ENCODE peak calls at places on chromosomes 7 and 10, in five cellular contexts. P is mammary epithelial cell; B is stimulated activated CD4-positive, alpha-beta T cell treated with anti-CD3 and anti-CD28 coated beads, Interleukin-4, amount 100 ng/mL, for 4 hours; H is T-helper 1 cell; V is NCI-H460. Y is an unnamed sample.

GRCh38 chr10:70053212-70053895 is 708 bp downstream of the MACROH2A2 start:
- DNase-seq in P (peak), B (peak), H (no peak), V (no peak), Y (no peak)

GRCh38 chr10:117164878-117165556 is 26.9 kb upstream of the VAX1 start:
- DNase-seq in P (no peak), B (no peak), H (no peak), V (no peak), Y (no peak)

GRCh38 chr7:69246758-69247157 is 351.5 kb upstream of the AUTS2 start:
- DNase-seq in P (no peak), B (no peak), H (no peak), V (no peak), Y (no peak)

GRCh38 chr10:96643920-96644319 is 57.1 kb upstream of the TM9SF3 start:
- DNase-seq in P (no peak), B (no peak), H (no peak), V (no peak), Y (no peak)

GRCh38 chr10:14971867-14972448 is 12.8 kb downstream of the MEIG1 start:
- DNase-seq in P (no peak), B (peak), H (peak), V (peak), Y (no peak)

GRCh38 chr10:122419890-122420623 is 34.4 kb upstream of the ARMS2 start:
- DNase-seq in P (peak), B (no peak), H (no peak), V (no peak), Y (no peak)

GRCh38 chr10:33333260-33334169 is 952 bp downstream of the NRP1 start:
- DNase-seq in P (peak), B (no peak), H (no peak), V (no peak), Y (no peak)

GRCh38 chr10:97866524-97867219 is 17.0 kb downstream of the GOLGA7B start:
- DNase-seq in P (no peak), B (no peak), H (no peak), V (no peak), Y (no peak)

GRCh38 chr10:35328404-35329037 is 7.8 kb upstream of the CCNY start:
- DNase-seq in P (peak), B (no peak), H (no peak), V (no peak), Y (no peak)

GRCh38 chr7:95469850-95470249 is 15.9 kb upstream of the ASB4 start:
- DNase-seq in P (no peak), B (no peak), H (no peak), V (no peak), Y (no peak)

GRCh38 chr10:110495731-110496552 is 1.8 kb upstream of the DUSP5 start:
- DNase-seq in P (peak), B (peak), H (peak), V (no peak), Y (no peak)

GRCh38 chr7:46089281-46089680 is 168.2 kb upstream of the IGFBP3 start:
- DNase-seq in P (no peak), B (no peak), H (no peak), V (no peak), Y (no peak)

GRCh38 chr10:135601-136464 is 578 bp downstream of the ZMYND11 start:
- DNase-seq in P (peak), B (peak), H (peak), V (no peak), Y (peak)

GRCh38 chr10:86363833-86364511 is 2.6 kb downstream of the GRID1 start:
- DNase-seq in P (peak), B (no peak), H (no peak), V (no peak), Y (no peak)

GRCh38 chr10:26488344-26488743 is 50.2 kb downstream of the APBB1IP start:
- DNase-seq in P (no peak), B (no peak), H (no peak), V (no peak), Y (no peak)

GRCh38 chr10:14658331-14659122 is 116.2 kb downstream of the FAM107B start:
- DNase-seq in P (peak), B (no peak), H (no peak), V (peak), Y (no peak)

GRCh38 chr7:152899482-152900166 is 140.1 kb downstream of the ACTR3B start:
- DNase-seq in P (no peak), B (no peak), H (no peak), V (no peak), Y (no peak)

GRCh38 chr7:41189866-41190265 is 513.0 kb downstream of the INHBA start:
- DNase-seq in P (peak), B (no peak), H (no peak), V (peak), Y (no peak)

GRCh38 chr10:60238408-60239100 is 151.1 kb downstream of the ANK3 start:
- DNase-seq in P (peak), B (no peak), H (no peak), V (peak), Y (peak)

Y was measured in activated B cell treated with CpG ODN at 0.5 μM for 24 hours.